ENCODE peak calls at places on chromosomes 13 and 19, in six cellular contexts. One of them, this sample, is unnamed.

GRCh38 chr13:43469791-43470190 is 317.0 kb downstream of the ENOX1 start:
- DNase-seq in HTR-8/SVneo: no peak
- DNase-seq in stimulated activated CD4-positive, alpha-beta T cell treated with anti-CD3 and anti-CD28 coated beads, TNF-alpha, amount 100 ng/mL, for 24 hours: no peak
- DNase-seq in tibial artery: no peak
- DNase-seq in kidney tubule cell: no peak
- DNase-seq in activated T-helper 1 cell treated with anti-CD3 and anti-CD28 coated beads, Interleukin-2, amount 50 U/mL, for 16 hours: no peak
- DNase-seq in this sample: no peak

GRCh38 chr19:4660181-4660791 is 9.9 kb downstream of the MYDGF start:
- DNase-seq in HTR-8/SVneo: no peak
- DNase-seq in stimulated activated CD4-positive, alpha-beta T cell treated with anti-CD3 and anti-CD28 coated beads, TNF-alpha, amount 100 ng/mL, for 24 hours: no peak
- DNase-seq in tibial artery: no peak
- DNase-seq in kidney tubule cell: no peak
- DNase-seq in activated T-helper 1 cell treated with anti-CD3 and anti-CD28 coated beads, Interleukin-2, amount 50 U/mL, for 16 hours: no peak
- DNase-seq in this sample: peak; percentile 32

GRCh38 chr13:23723463-23723862 is 153.3 kb downstream of the TNFRSF19 start:
- DNase-seq in HTR-8/SVneo: no peak
- DNase-seq in stimulated activated CD4-positive, alpha-beta T cell treated with anti-CD3 and anti-CD28 coated beads, TNF-alpha, amount 100 ng/mL, for 24 hours: no peak
- DNase-seq in tibial artery: no peak
- DNase-seq in kidney tubule cell: no peak
- DNase-seq in activated T-helper 1 cell treated with anti-CD3 and anti-CD28 coated beads, Interleukin-2, amount 50 U/mL, for 16 hours: no peak
- DNase-seq in this sample: no peak

GRCh38 chr13:46992383-46992952 is 95.6 kb upstream of the HTR2A start:
- DNase-seq in HTR-8/SVneo: no peak
- DNase-seq in stimulated activated CD4-positive, alpha-beta T cell treated with anti-CD3 and anti-CD28 coated beads, TNF-alpha, amount 100 ng/mL, for 24 hours: no peak
- DNase-seq in tibial artery: no peak
- DNase-seq in kidney tubule cell: peak; percentile 34
- DNase-seq in activated T-helper 1 cell treated with anti-CD3 and anti-CD28 coated beads, Interleukin-2, amount 50 U/mL, for 16 hours: no peak
- DNase-seq in this sample: no peak

GRCh38 chr13:66994097-66994496 is 236.0 kb downstream of the PCDH9 start:
- DNase-seq in HTR-8/SVneo: no peak
- DNase-seq in stimulated activated CD4-positive, alpha-beta T cell treated with anti-CD3 and anti-CD28 coated beads, TNF-alpha, amount 100 ng/mL, for 24 hours: no peak
- DNase-seq in tibial artery: peak; percentile 27
- DNase-seq in kidney tubule cell: peak; percentile 83
- DNase-seq in activated T-helper 1 cell treated with anti-CD3 and anti-CD28 coated beads, Interleukin-2, amount 50 U/mL, for 16 hours: no peak
- DNase-seq in this sample: no peak

GRCh38 chr13:20882206-20882605 is 20.3 kb downstream of the XPO4 start:
- DNase-seq in HTR-8/SVneo: no peak
- DNase-seq in stimulated activated CD4-positive, alpha-beta T cell treated with anti-CD3 and anti-CD28 coated beads, TNF-alpha, amount 100 ng/mL, for 24 hours: no peak
- DNase-seq in tibial artery: no peak
- DNase-seq in kidney tubule cell: peak; percentile 52
- DNase-seq in activated T-helper 1 cell treated with anti-CD3 and anti-CD28 coated beads, Interleukin-2, amount 50 U/mL, for 16 hours: no peak
- DNase-seq in this sample: no peak

GRCh38 chr19:50464348-50464747 is 12.0 kb upstream of the EMC10 start:
- DNase-seq in HTR-8/SVneo: no peak
- DNase-seq in stimulated activated CD4-positive, alpha-beta T cell treated with anti-CD3 and anti-CD28 coated beads, TNF-alpha, amount 100 ng/mL, for 24 hours: no peak
- DNase-seq in tibial artery: no peak
- DNase-seq in kidney tubule cell: no peak
- DNase-seq in activated T-helper 1 cell treated with anti-CD3 and anti-CD28 coated beads, Interleukin-2, amount 50 U/mL, for 16 hours: no peak
- DNase-seq in this sample: no peak

GRCh38 chr13:34459856-34460255 is 482.2 kb upstream of the NBEA start:
- DNase-seq in HTR-8/SVneo: no peak
- DNase-seq in stimulated activated CD4-positive, alpha-beta T cell treated with anti-CD3 and anti-CD28 coated beads, TNF-alpha, amount 100 ng/mL, for 24 hours: no peak
- DNase-seq in tibial artery: no peak
- DNase-seq in kidney tubule cell: no peak
- DNase-seq in activated T-helper 1 cell treated with anti-CD3 and anti-CD28 coated beads, Interleukin-2, amount 50 U/mL, for 16 hours: no peak
- DNase-seq in this sample: no peak

GRCh38 chr13:91135949-91136348 is 211.5 kb upstream of the MIR17HG start:
- DNase-seq in HTR-8/SVneo: no peak
- DNase-seq in stimulated activated CD4-positive, alpha-beta T cell treated with anti-CD3 and anti-CD28 coated beads, TNF-alpha, amount 100 ng/mL, for 24 hours: no peak
- DNase-seq in tibial artery: no peak
- DNase-seq in kidney tubule cell: peak; percentile 53
- DNase-seq in activated T-helper 1 cell treated with anti-CD3 and anti-CD28 coated beads, Interleukin-2, amount 50 U/mL, for 16 hours: no peak
- DNase-seq in this sample: no peak

GRCh38 chr19:32532233-32532632 is 48.8 kb upstream of the PDCD5 start:
- DNase-seq in HTR-8/SVneo: no peak
- DNase-seq in stimulated activated CD4-positive, alpha-beta T cell treated with anti-CD3 and anti-CD28 coated beads, TNF-alpha, amount 100 ng/mL, for 24 hours: no peak
- DNase-seq in tibial artery: no peak
- DNase-seq in kidney tubule cell: no peak
- DNase-seq in activated T-helper 1 cell treated with anti-CD3 and anti-CD28 coated beads, Interleukin-2, amount 50 U/mL, for 16 hours: no peak
- DNase-seq in this sample: no peak

GRCh38 chr13:106548064-106548696 is 12.7 kb upstream of the EFNB2 start:
- DNase-seq in HTR-8/SVneo: no peak
- DNase-seq in stimulated activated CD4-positive, alpha-beta T cell treated with anti-CD3 and anti-CD28 coated beads, TNF-alpha, amount 100 ng/mL, for 24 hours: no peak
- DNase-seq in tibial artery: no peak
- DNase-seq in kidney tubule cell: no peak
- DNase-seq in activated T-helper 1 cell treated with anti-CD3 and anti-CD28 coated beads, Interleukin-2, amount 50 U/mL, for 16 hours: no peak
- DNase-seq in this sample: no peak

GRCh38 chr19:31402931-31403330 is 53.7 kb upstream of the TSHZ3 start:
- DNase-seq in HTR-8/SVneo: no peak
- DNase-seq in stimulated activated CD4-positive, alpha-beta T cell treated with anti-CD3 and anti-CD28 coated beads, TNF-alpha, amount 100 ng/mL, for 24 hours: no peak
- DNase-seq in tibial artery: no peak
- DNase-seq in kidney tubule cell: no peak
- DNase-seq in activated T-helper 1 cell treated with anti-CD3 and anti-CD28 coated beads, Interleukin-2, amount 50 U/mL, for 16 hours: no peak
- DNase-seq in this sample: no peak

GRCh38 chr13:100636441-100636840 is 38.2 kb downstream of the TMTC4 start:
- DNase-seq in HTR-8/SVneo: no peak
- DNase-seq in stimulated activated CD4-positive, alpha-beta T cell treated with anti-CD3 and anti-CD28 coated beads, TNF-alpha, amount 100 ng/mL, for 24 hours: no peak
- DNase-seq in tibial artery: no peak
- DNase-seq in kidney tubule cell: no peak
- DNase-seq in activated T-helper 1 cell treated with anti-CD3 and anti-CD28 coated beads, Interleukin-2, amount 50 U/mL, for 16 hours: no peak
- DNase-seq in this sample: no peak

GRCh38 chr19:19214892-19215291 is 3.1 kb downstream of the NCAN start:
- DNase-seq in HTR-8/SVneo: peak; percentile 66
- DNase-seq in stimulated activated CD4-positive, alpha-beta T cell treated with anti-CD3 and anti-CD28 coated beads, TNF-alpha, amount 100 ng/mL, for 24 hours: no peak
- DNase-seq in tibial artery: no peak
- DNase-seq in kidney tubule cell: peak; percentile 35
- DNase-seq in activated T-helper 1 cell treated with anti-CD3 and anti-CD28 coated beads, Interleukin-2, amount 50 U/mL, for 16 hours: no peak
- DNase-seq in this sample: no peak

GRCh38 chr13:113653264-113654174 is 4.5 kb downstream of the ATP4B start:
- DNase-seq in HTR-8/SVneo: no peak
- DNase-seq in stimulated activated CD4-positive, alpha-beta T cell treated with anti-CD3 and anti-CD28 coated beads, TNF-alpha, amount 100 ng/mL, for 24 hours: no peak
- DNase-seq in tibial artery: no peak
- DNase-seq in kidney tubule cell: peak; percentile 19
- DNase-seq in activated T-helper 1 cell treated with anti-CD3 and anti-CD28 coated beads, Interleukin-2, amount 50 U/mL, for 16 hours: no peak
- DNase-seq in this sample: no peak

GRCh38 chr13:27425918-27426630 is 1.7 kb downstream of the GTF3A start:
- DNase-seq in HTR-8/SVneo: peak; percentile 48
- DNase-seq in stimulated activated CD4-positive, alpha-beta T cell treated with anti-CD3 and anti-CD28 coated beads, TNF-alpha, amount 100 ng/mL, for 24 hours: peak; percentile 53
- DNase-seq in tibial artery: peak; percentile 82
- DNase-seq in kidney tubule cell: peak; percentile 92
- DNase-seq in activated T-helper 1 cell treated with anti-CD3 and anti-CD28 coated beads, Interleukin-2, amount 50 U/mL, for 16 hours: peak; percentile 60
- DNase-seq in this sample: peak; percentile 80

GRCh38 chr19:14440049-14440448 is 6.9 kb downstream of the PKN1 start:
- DNase-seq in HTR-8/SVneo: no peak
- DNase-seq in stimulated activated CD4-positive, alpha-beta T cell treated with anti-CD3 and anti-CD28 coated beads, TNF-alpha, amount 100 ng/mL, for 24 hours: peak; percentile 56
- DNase-seq in tibial artery: peak; percentile 80
- DNase-seq in kidney tubule cell: no peak
- DNase-seq in activated T-helper 1 cell treated with anti-CD3 and anti-CD28 coated beads, Interleukin-2, amount 50 U/mL, for 16 hours: peak; percentile 61
- DNase-seq in this sample: peak; percentile 63

GRCh38 chr19:43715776-43716175 is at the start of gene IRGC:
- DNase-seq in HTR-8/SVneo: no peak
- DNase-seq in stimulated activated CD4-positive, alpha-beta T cell treated with anti-CD3 and anti-CD28 coated beads, TNF-alpha, amount 100 ng/mL, for 24 hours: no peak
- DNase-seq in tibial artery: no peak
- DNase-seq in kidney tubule cell: no peak
- DNase-seq in activated T-helper 1 cell treated with anti-CD3 and anti-CD28 coated beads, Interleukin-2, amount 50 U/mL, for 16 hours: no peak
- DNase-seq in this sample: no peak

GRCh38 chr19:39679791-39680168 is 24.1 kb downstream of the LGALS16 start:
- DNase-seq in HTR-8/SVneo: no peak
- DNase-seq in stimulated activated CD4-positive, alpha-beta T cell treated with anti-CD3 and anti-CD28 coated beads, TNF-alpha, amount 100 ng/mL, for 24 hours: peak; percentile 47
- DNase-seq in tibial artery: no peak
- DNase-seq in kidney tubule cell: no peak
- DNase-seq in activated T-helper 1 cell treated with anti-CD3 and anti-CD28 coated beads, Interleukin-2, amount 50 U/mL, for 16 hours: no peak
- DNase-seq in this sample: no peak

GRCh38 chr13:51584731-51585191 is 499 bp downstream of the WDFY2 start:
- DNase-seq in HTR-8/SVneo: peak; percentile 8
- DNase-seq in stimulated activated CD4-positive, alpha-beta T cell treated with anti-CD3 and anti-CD28 coated beads, TNF-alpha, amount 100 ng/mL, for 24 hours: no peak
- DNase-seq in tibial artery: peak; percentile 54
- DNase-seq in kidney tubule cell: peak; percentile 72
- DNase-seq in activated T-helper 1 cell treated with anti-CD3 and anti-CD28 coated beads, Interleukin-2, amount 50 U/mL, for 16 hours: peak; percentile 29
- DNase-seq in this sample: peak; percentile 69

GRCh38 chr13:112444001-112444311 is 67.8 kb downstream of the SPACA7 start:
- DNase-seq in HTR-8/SVneo: peak; percentile 56
- DNase-seq in stimulated activated CD4-positive, alpha-beta T cell treated with anti-CD3 and anti-CD28 coated beads, TNF-alpha, amount 100 ng/mL, for 24 hours: no peak
- DNase-seq in tibial artery: peak; percentile 20
- DNase-seq in kidney tubule cell: peak; percentile 65
- DNase-seq in activated T-helper 1 cell treated with anti-CD3 and anti-CD28 coated beads, Interleukin-2, amount 50 U/mL, for 16 hours: no peak
- DNase-seq in this sample: no peak

GRCh38 chr19:10258080-10258710 is 6.2 kb downstream of the MRPL4 start:
- DNase-seq in HTR-8/SVneo: no peak
- DNase-seq in stimulated activated CD4-positive, alpha-beta T cell treated with anti-CD3 and anti-CD28 coated beads, TNF-alpha, amount 100 ng/mL, for 24 hours: no peak
- DNase-seq in tibial artery: no peak
- DNase-seq in kidney tubule cell: no peak
- DNase-seq in activated T-helper 1 cell treated with anti-CD3 and anti-CD28 coated beads, Interleukin-2, amount 50 U/mL, for 16 hours: no peak
- DNase-seq in this sample: no peak

GRCh38 chr13:79681069-79681468 is 200.1 kb downstream of the NDFIP2 start:
- DNase-seq in HTR-8/SVneo: no peak
- DNase-seq in stimulated activated CD4-positive, alpha-beta T cell treated with anti-CD3 and anti-CD28 coated beads, TNF-alpha, amount 100 ng/mL, for 24 hours: no peak
- DNase-seq in tibial artery: no peak
- DNase-seq in kidney tubule cell: peak; percentile 40
- DNase-seq in activated T-helper 1 cell treated with anti-CD3 and anti-CD28 coated beads, Interleukin-2, amount 50 U/mL, for 16 hours: no peak
- DNase-seq in this sample: no peak

GRCh38 chr13:30880151-30880551 is 25.9 kb upstream of the MEDAG start:
- DNase-seq in HTR-8/SVneo: no peak
- DNase-seq in stimulated activated CD4-positive, alpha-beta T cell treated with anti-CD3 and anti-CD28 coated beads, TNF-alpha, amount 100 ng/mL, for 24 hours: no peak
- DNase-seq in tibial artery: no peak
- DNase-seq in kidney tubule cell: no peak
- DNase-seq in activated T-helper 1 cell treated with anti-CD3 and anti-CD28 coated beads, Interleukin-2, amount 50 U/mL, for 16 hours: no peak
- DNase-seq in this sample: no peak

GRCh38 chr13:68927387-68928026 is 1180.1 kb upstream of the ATXN8OS start:
- DNase-seq in HTR-8/SVneo: no peak
- DNase-seq in stimulated activated CD4-positive, alpha-beta T cell treated with anti-CD3 and anti-CD28 coated beads, TNF-alpha, amount 100 ng/mL, for 24 hours: no peak
- DNase-seq in tibial artery: no peak
- DNase-seq in kidney tubule cell: peak; percentile 35
- DNase-seq in activated T-helper 1 cell treated with anti-CD3 and anti-CD28 coated beads, Interleukin-2, amount 50 U/mL, for 16 hours: no peak
- DNase-seq in this sample: no peak

GRCh38 chr13:23558675-23559536 is 11.3 kb upstream of the TNFRSF19 start:
- DNase-seq in HTR-8/SVneo: peak; percentile 63
- DNase-seq in stimulated activated CD4-positive, alpha-beta T cell treated with anti-CD3 and anti-CD28 coated beads, TNF-alpha, amount 100 ng/mL, for 24 hours: no peak
- DNase-seq in tibial artery: peak; percentile 52
- DNase-seq in kidney tubule cell: peak; percentile 48
- DNase-seq in activated T-helper 1 cell treated with anti-CD3 and anti-CD28 coated beads, Interleukin-2, amount 50 U/mL, for 16 hours: no peak
- DNase-seq in this sample: peak; percentile 56

GRCh38 chr13:91358384-91358776 is 10.9 kb downstream of the MIR17HG start:
- DNase-seq in HTR-8/SVneo: no peak
- DNase-seq in stimulated activated CD4-positive, alpha-beta T cell treated with anti-CD3 and anti-CD28 coated beads, TNF-alpha, amount 100 ng/mL, for 24 hours: no peak
- DNase-seq in tibial artery: no peak
- DNase-seq in kidney tubule cell: no peak
- DNase-seq in activated T-helper 1 cell treated with anti-CD3 and anti-CD28 coated beads, Interleukin-2, amount 50 U/mL, for 16 hours: no peak
- DNase-seq in this sample: no peak

GRCh38 chr13:20401958-20402856 is 123.5 kb downstream of the CRYL1 start:
- DNase-seq in HTR-8/SVneo: peak; percentile 39
- DNase-seq in stimulated activated CD4-positive, alpha-beta T cell treated with anti-CD3 and anti-CD28 coated beads, TNF-alpha, amount 100 ng/mL, for 24 hours: no peak
- DNase-seq in tibial artery: no peak
- DNase-seq in kidney tubule cell: peak; percentile 48
- DNase-seq in activated T-helper 1 cell treated with anti-CD3 and anti-CD28 coated beads, Interleukin-2, amount 50 U/mL, for 16 hours: no peak
- DNase-seq in this sample: no peak

GRCh38 chr13:45162821-45163220 is 38.0 kb downstream of the KCTD4 start:
- DNase-seq in HTR-8/SVneo: peak; percentile 45
- DNase-seq in stimulated activated CD4-positive, alpha-beta T cell treated with anti-CD3 and anti-CD28 coated beads, TNF-alpha, amount 100 ng/mL, for 24 hours: no peak
- DNase-seq in tibial artery: no peak
- DNase-seq in kidney tubule cell: peak; percentile 91
- DNase-seq in activated T-helper 1 cell treated with anti-CD3 and anti-CD28 coated beads, Interleukin-2, amount 50 U/mL, for 16 hours: no peak
- DNase-seq in this sample: no peak

GRCh38 chr13:25733061-25733491 is 318.7 kb downstream of the SHISA2 start:
- DNase-seq in HTR-8/SVneo: no peak
- DNase-seq in stimulated activated CD4-positive, alpha-beta T cell treated with anti-CD3 and anti-CD28 coated beads, TNF-alpha, amount 100 ng/mL, for 24 hours: no peak
- DNase-seq in tibial artery: no peak
- DNase-seq in kidney tubule cell: peak; percentile 88
- DNase-seq in activated T-helper 1 cell treated with anti-CD3 and anti-CD28 coated beads, Interleukin-2, amount 50 U/mL, for 16 hours: no peak
- DNase-seq in this sample: no peak

GRCh38 chr13:113364933-113365371 is 1.0 kb upstream of the GRTP1 start:
- DNase-seq in HTR-8/SVneo: no peak
- DNase-seq in stimulated activated CD4-positive, alpha-beta T cell treated with anti-CD3 and anti-CD28 coated beads, TNF-alpha, amount 100 ng/mL, for 24 hours: no peak
- DNase-seq in tibial artery: no peak
- DNase-seq in kidney tubule cell: no peak
- DNase-seq in activated T-helper 1 cell treated with anti-CD3 and anti-CD28 coated beads, Interleukin-2, amount 50 U/mL, for 16 hours: no peak
- DNase-seq in this sample: no peak

GRCh38 chr19:10523135-10523636 is 5.9 kb upstream of the S1PR5 start:
- DNase-seq in HTR-8/SVneo: no peak
- DNase-seq in stimulated activated CD4-positive, alpha-beta T cell treated with anti-CD3 and anti-CD28 coated beads, TNF-alpha, amount 100 ng/mL, for 24 hours: no peak
- DNase-seq in tibial artery: no peak
- DNase-seq in kidney tubule cell: no peak
- DNase-seq in activated T-helper 1 cell treated with anti-CD3 and anti-CD28 coated beads, Interleukin-2, amount 50 U/mL, for 16 hours: no peak
- DNase-seq in this sample: no peak

GRCh38 chr19:46697142-46697960 is 19.6 kb downstream of the PRKD2 start:
- DNase-seq in HTR-8/SVneo: no peak
- DNase-seq in stimulated activated CD4-positive, alpha-beta T cell treated with anti-CD3 and anti-CD28 coated beads, TNF-alpha, amount 100 ng/mL, for 24 hours: no peak
- DNase-seq in tibial artery: peak; percentile 86
- DNase-seq in kidney tubule cell: peak; percentile 53
- DNase-seq in activated T-helper 1 cell treated with anti-CD3 and anti-CD28 coated beads, Interleukin-2, amount 50 U/mL, for 16 hours: no peak
- DNase-seq in this sample: no peak

GRCh38 chr19:16002985-16003384 is 54.2 kb downstream of the OR10H4 start:
- DNase-seq in HTR-8/SVneo: no peak
- DNase-seq in stimulated activated CD4-positive, alpha-beta T cell treated with anti-CD3 and anti-CD28 coated beads, TNF-alpha, amount 100 ng/mL, for 24 hours: no peak
- DNase-seq in tibial artery: no peak
- DNase-seq in kidney tubule cell: no peak
- DNase-seq in activated T-helper 1 cell treated with anti-CD3 and anti-CD28 coated beads, Interleukin-2, amount 50 U/mL, for 16 hours: no peak
- DNase-seq in this sample: no peak

This sample was measured in CD4-positive, CD25-positive, alpha-beta regulatory T cell.